ENCODE peak calls at places on chromosome 22, in ten cellular contexts. One of them, this sample, is unnamed.

GRCh38 chr22:27867114-27867957 is 51.7 kb downstream of the PITPNB start:
- DNase-seq in HepG2: no peak
- DNase-seq in HCT116: no peak
- DNase-seq in stomach: no peak
- DNase-seq in vagina: no peak
- DNase-seq in GM23338: no peak
- DNase-seq in sigmoid colon: no peak
- DNase-seq in suprapubic skin: no peak
- DNase-seq in K562: no peak
- DNase-seq in transverse colon: no peak
- DNase-seq in this sample: no peak

GRCh38 chr22:17578129-17578754 is 14.9 kb downstream of the SLC25A18 start:
- DNase-seq in stomach: peak; percentile 77
- DNase-seq in GM23338: no peak
- DNase-seq in HCT116: no peak
- DNase-seq in vagina: no peak
- DNase-seq in K562: no peak
- DNase-seq in HepG2: peak; percentile 21
- DNase-seq in suprapubic skin: no peak
- DNase-seq in sigmoid colon: peak; percentile 92
- DNase-seq in transverse colon: peak; percentile 53
- DNase-seq in this sample: no peak

GRCh38 chr22:26828311-26828710 is 170.9 kb downstream of the MIAT start:
- DNase-seq in HCT116: no peak
- DNase-seq in stomach: no peak
- DNase-seq in HepG2: no peak
- DNase-seq in K562: no peak
- DNase-seq in vagina: no peak
- DNase-seq in suprapubic skin: no peak
- DNase-seq in transverse colon: no peak
- DNase-seq in sigmoid colon: no peak
- DNase-seq in GM23338: no peak
- DNase-seq in this sample: no peak

GRCh38 chr22:37260396-37260795 is 16.3 kb upstream of the RAC2 start:
- DNase-seq in vagina: no peak
- DNase-seq in HCT116: no peak
- DNase-seq in stomach: no peak
- DNase-seq in GM23338: no peak
- DNase-seq in suprapubic skin: no peak
- DNase-seq in sigmoid colon: no peak
- DNase-seq in K562: no peak
- DNase-seq in transverse colon: no peak
- DNase-seq in HepG2: no peak
- DNase-seq in this sample: peak; percentile 59

GRCh38 chr22:32587449-32587848 is 112.8 kb downstream of the FBXO7 start:
- DNase-seq in GM23338: no peak
- DNase-seq in sigmoid colon: peak; percentile 80
- DNase-seq in vagina: peak; percentile 98
- DNase-seq in HepG2: no peak
- DNase-seq in K562: no peak
- DNase-seq in HCT116: no peak
- DNase-seq in stomach: no peak
- DNase-seq in transverse colon: no peak
- DNase-seq in suprapubic skin: peak; percentile 77
- DNase-seq in this sample: no peak

GRCh38 chr22:42805016-42805997 is 51.8 kb downstream of the ARFGAP3 start:
- DNase-seq in suprapubic skin: peak; percentile 77
- DNase-seq in HCT116: no peak
- DNase-seq in GM23338: peak; percentile 34
- DNase-seq in vagina: peak; percentile 84
- DNase-seq in HepG2: peak; percentile 93
- DNase-seq in sigmoid colon: peak; percentile 68
- DNase-seq in K562: no peak
- DNase-seq in stomach: peak; percentile 89
- DNase-seq in transverse colon: no peak
- DNase-seq in this sample: no peak

GRCh38 chr22:20673341-20674195 is 100.3 kb upstream of the SERPIND1 start:
- DNase-seq in transverse colon: no peak
- DNase-seq in HepG2: no peak
- DNase-seq in HCT116: no peak
- DNase-seq in sigmoid colon: no peak
- DNase-seq in GM23338: no peak
- DNase-seq in suprapubic skin: no peak
- DNase-seq in vagina: no peak
- DNase-seq in stomach: no peak
- DNase-seq in K562: no peak
- DNase-seq in this sample: no peak

GRCh38 chr22:27129266-27129665 is 471.9 kb downstream of the MIAT start:
- DNase-seq in HCT116: no peak
- DNase-seq in K562: no peak
- DNase-seq in sigmoid colon: no peak
- DNase-seq in vagina: no peak
- DNase-seq in suprapubic skin: no peak
- DNase-seq in transverse colon: no peak
- DNase-seq in stomach: no peak
- DNase-seq in GM23338: no peak
- DNase-seq in HepG2: no peak
- DNase-seq in this sample: no peak

GRCh38 chr22:43555561-43556515 is 144.0 kb downstream of the MPPED1 start:
- DNase-seq in sigmoid colon: peak; percentile 32
- DNase-seq in K562: no peak
- DNase-seq in vagina: peak; percentile 54
- DNase-seq in suprapubic skin: peak; percentile 60
- DNase-seq in GM23338: no peak
- DNase-seq in stomach: no peak
- DNase-seq in HCT116: no peak
- DNase-seq in HepG2: no peak
- DNase-seq in transverse colon: no peak
- DNase-seq in this sample: no peak

GRCh38 chr22:22235564-22235963 is 9.0 kb upstream of the VPREB1 start:
- DNase-seq in K562: peak; percentile 85
- DNase-seq in GM23338: peak; percentile 71
- DNase-seq in suprapubic skin: no peak
- DNase-seq in vagina: no peak
- DNase-seq in HepG2: no peak
- DNase-seq in stomach: no peak
- DNase-seq in HCT116: no peak
- DNase-seq in transverse colon: peak; percentile 46
- DNase-seq in sigmoid colon: no peak
- DNase-seq in this sample: no peak

GRCh38 chr22:42174062-42174461 is 43.5 kb upstream of the CYP2D6 start:
- DNase-seq in HepG2: no peak
- DNase-seq in HCT116: no peak
- DNase-seq in suprapubic skin: no peak
- DNase-seq in vagina: no peak
- DNase-seq in sigmoid colon: no peak
- DNase-seq in K562: no peak
- DNase-seq in stomach: no peak
- DNase-seq in GM23338: no peak
- DNase-seq in transverse colon: no peak
- DNase-seq in this sample: no peak

GRCh38 chr22:20970939-20971657 is 4.0 kb downstream of the AIFM3 start:
- DNase-seq in GM23338: no peak
- DNase-seq in HCT116: no peak
- DNase-seq in suprapubic skin: no peak
- DNase-seq in sigmoid colon: no peak
- DNase-seq in stomach: no peak
- DNase-seq in vagina: no peak
- DNase-seq in transverse colon: no peak
- DNase-seq in K562: no peak
- DNase-seq in HepG2: no peak
- DNase-seq in this sample: peak; percentile 50

GRCh38 chr22:49418341-49418894 is 409.3 kb downstream of the BRD1 start:
- DNase-seq in sigmoid colon: no peak
- DNase-seq in K562: no peak
- DNase-seq in HepG2: no peak
- DNase-seq in GM23338: no peak
- DNase-seq in HCT116: no peak
- DNase-seq in transverse colon: no peak
- DNase-seq in suprapubic skin: no peak
- DNase-seq in vagina: no peak
- DNase-seq in stomach: no peak
- DNase-seq in this sample: no peak

GRCh38 chr22:26981520-26981919 is 324.1 kb downstream of the MIAT start:
- DNase-seq in vagina: no peak
- DNase-seq in transverse colon: peak; percentile 14
- DNase-seq in HepG2: no peak
- DNase-seq in stomach: no peak
- DNase-seq in HCT116: no peak
- DNase-seq in sigmoid colon: peak; percentile 92
- DNase-seq in GM23338: no peak
- DNase-seq in suprapubic skin: no peak
- DNase-seq in K562: no peak
- DNase-seq in this sample: no peak

GRCh38 chr22:46583571-46583970 is 36.6 kb upstream of the GRAMD4 start:
- DNase-seq in HepG2: no peak
- DNase-seq in K562: no peak
- DNase-seq in suprapubic skin: no peak
- DNase-seq in transverse colon: peak; percentile 5
- DNase-seq in HCT116: no peak
- DNase-seq in sigmoid colon: peak; percentile 46
- DNase-seq in GM23338: no peak
- DNase-seq in vagina: no peak
- DNase-seq in stomach: no peak
- DNase-seq in this sample: peak; percentile 44

GRCh38 chr22:46584081-46584903 is 35.9 kb upstream of the GRAMD4 start:
- DNase-seq in transverse colon: no peak
- DNase-seq in sigmoid colon: peak; percentile 57
- DNase-seq in GM23338: no peak
- DNase-seq in K562: no peak
- DNase-seq in suprapubic skin: no peak
- DNase-seq in stomach: no peak
- DNase-seq in vagina: no peak
- DNase-seq in HCT116: no peak
- DNase-seq in HepG2: no peak
- DNase-seq in this sample: peak; percentile 73

GRCh38 chr22:46581580-46582244 is 38.5 kb upstream of the GRAMD4 start:
- DNase-seq in vagina: no peak
- DNase-seq in K562: no peak
- DNase-seq in suprapubic skin: no peak
- DNase-seq in sigmoid colon: peak; percentile 64
- DNase-seq in HCT116: no peak
- DNase-seq in GM23338: no peak
- DNase-seq in stomach: no peak
- DNase-seq in transverse colon: peak; percentile 59
- DNase-seq in HepG2: no peak
- DNase-seq in this sample: peak; percentile 74

GRCh38 chr22:46580940-46581579 is 39.1 kb upstream of the GRAMD4 start:
- DNase-seq in suprapubic skin: no peak
- DNase-seq in sigmoid colon: peak; percentile 40
- DNase-seq in K562: no peak
- DNase-seq in GM23338: no peak
- DNase-seq in stomach: no peak
- DNase-seq in HepG2: no peak
- DNase-seq in transverse colon: no peak
- DNase-seq in HCT116: no peak
- DNase-seq in vagina: no peak
- DNase-seq in this sample: peak; percentile 28

GRCh38 chr22:46582281-46582811 is 37.8 kb upstream of the GRAMD4 start:
- DNase-seq in HepG2: no peak
- DNase-seq in GM23338: no peak
- DNase-seq in K562: no peak
- DNase-seq in sigmoid colon: peak; percentile 58
- DNase-seq in stomach: peak; percentile 77
- DNase-seq in suprapubic skin: no peak
- DNase-seq in HCT116: no peak
- DNase-seq in transverse colon: peak; percentile 81
- DNase-seq in vagina: no peak
- DNase-seq in this sample: peak; percentile 69
- TF ChIP-seq CTCF in HepG2: no peak
- TF ChIP-seq CTCF in GM23338: no peak
- TF ChIP-seq CTCF in K562: no peak
- TF ChIP-seq CTCF in sigmoid colon: no peak
- TF ChIP-seq CTCF in stomach: no peak
- TF ChIP-seq CTCF in suprapubic skin: no peak
- TF ChIP-seq CTCF in HCT116: no peak
- TF ChIP-seq CTCF in transverse colon: no peak
- TF ChIP-seq CTCF in vagina: no peak
- TF ChIP-seq CTCF in this sample: no peak

GRCh38 chr22:39524089-39524752 is 3.9 kb downstream of the ATF4 start:
- DNase-seq in sigmoid colon: no peak
- DNase-seq in HepG2: no peak
- DNase-seq in transverse colon: no peak
- DNase-seq in stomach: no peak
- DNase-seq in suprapubic skin: no peak
- DNase-seq in GM23338: no peak
- DNase-seq in vagina: no peak
- DNase-seq in K562: no peak
- DNase-seq in HCT116: no peak
- DNase-seq in this sample: no peak
- TF ChIP-seq POLR2AphosphoS5 in sigmoid colon: no peak
- TF ChIP-seq POLR2AphosphoS5 in HepG2: no peak
- TF ChIP-seq POLR2AphosphoS5 in transverse colon: no peak
- TF ChIP-seq POLR2AphosphoS5 in stomach: no peak
- TF ChIP-seq POLR2AphosphoS5 in suprapubic skin: no peak
- TF ChIP-seq POLR2AphosphoS5 in GM23338: peak; percentile 25
- TF ChIP-seq POLR2AphosphoS5 in vagina: no peak
- TF ChIP-seq POLR2AphosphoS5 in K562: no peak
- TF ChIP-seq POLR2AphosphoS5 in HCT116: peak; percentile 45
- TF ChIP-seq POLR2AphosphoS5 in this sample: peak; percentile 61

DNA sequence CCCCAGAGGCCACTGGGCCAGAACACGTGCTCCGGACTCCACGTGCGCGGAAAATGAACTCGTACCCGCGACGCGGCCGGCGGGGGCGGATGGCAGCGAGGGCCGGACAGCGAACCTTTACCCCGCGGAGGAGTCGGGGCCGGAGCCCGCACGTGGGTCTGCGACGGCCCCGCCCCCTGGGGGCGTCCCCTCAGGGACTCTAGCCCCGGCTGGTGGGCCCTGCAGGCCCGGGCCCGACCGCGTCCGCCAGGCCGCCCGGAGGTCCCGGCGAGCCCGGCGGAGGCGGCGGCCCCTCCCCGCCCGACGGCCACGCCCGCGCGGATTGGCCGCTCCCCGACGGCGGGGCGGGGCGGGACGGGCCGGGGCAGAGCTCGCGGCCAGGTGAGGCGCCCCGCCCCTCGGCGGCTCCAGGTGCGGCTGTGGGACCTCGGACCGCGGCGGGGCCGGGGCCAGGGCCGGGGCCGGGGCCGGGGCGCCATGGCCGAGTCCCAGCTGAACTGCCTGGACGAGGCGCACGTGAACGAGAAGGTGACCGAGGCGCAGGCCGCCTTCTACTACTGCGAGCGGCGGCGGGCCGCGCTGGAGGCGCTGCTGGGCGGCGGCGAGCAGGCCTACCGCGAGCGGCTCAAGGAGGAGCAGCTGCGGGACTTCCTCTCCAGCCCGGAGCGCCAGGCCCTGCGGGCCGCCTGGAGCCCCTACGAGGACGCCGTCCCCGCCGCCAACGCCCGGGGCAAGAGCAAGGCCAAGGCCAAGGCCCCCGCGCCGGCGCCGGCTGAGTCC is at the start of gene FAM83F:
- DNase-seq in HepG2: no peak
- DNase-seq in suprapubic skin: no peak
- DNase-seq in vagina: no peak
- DNase-seq in transverse colon: peak; percentile 74
- DNase-seq in HCT116: peak; percentile 24
- DNase-seq in K562: peak; percentile 58
- DNase-seq in GM23338: peak; percentile 84
- DNase-seq in stomach: peak; percentile 73
- DNase-seq in sigmoid colon: no peak
- DNase-seq in this sample: peak; percentile 77
- H3K4me3 ChIP-seq in HepG2: no peak within 1 kb of the TSS
- H3K4me3 ChIP-seq in suprapubic skin: peak within 1 kb of the TSS; percentile 62
- H3K4me3 ChIP-seq in vagina: peak within 1 kb of the TSS; percentile 51
- H3K4me3 ChIP-seq in transverse colon: peak within 1 kb of the TSS; percentile 40
- H3K4me3 ChIP-seq in HCT116: peak within 1 kb of the TSS; percentile 90
- H3K4me3 ChIP-seq in K562: no peak within 1 kb of the TSS
- H3K4me3 ChIP-seq in GM23338: peak within 1 kb of the TSS; percentile 78
- H3K4me3 ChIP-seq in stomach: peak within 1 kb of the TSS; percentile 48
- H3K4me3 ChIP-seq in sigmoid colon: peak within 1 kb of the TSS; percentile 27
- H3K4me3 ChIP-seq in this sample: peak within 1 kb of the TSS; percentile 33

GRCh38 chr22:30435674-30436126 is 10.1 kb downstream of the MTFP1 start:
- DNase-seq in HepG2: no peak
- DNase-seq in vagina: no peak
- DNase-seq in GM23338: no peak
- DNase-seq in HCT116: peak; percentile 79
- DNase-seq in sigmoid colon: no peak
- DNase-seq in transverse colon: peak; percentile 65
- DNase-seq in suprapubic skin: no peak
- DNase-seq in stomach: peak; percentile 56
- DNase-seq in K562: peak; percentile 25
- DNase-seq in this sample: peak; percentile 91
- TF ChIP-seq CTCF in HepG2: no peak
- TF ChIP-seq CTCF in vagina: no peak
- TF ChIP-seq CTCF in GM23338: no peak
- TF ChIP-seq CTCF in HCT116: peak; percentile 19
- TF ChIP-seq CTCF in sigmoid colon: no peak
- TF ChIP-seq CTCF in transverse colon: no peak
- TF ChIP-seq CTCF in suprapubic skin: no peak
- TF ChIP-seq CTCF in stomach: no peak
- TF ChIP-seq CTCF in K562: no peak
- TF ChIP-seq CTCF in this sample: peak; percentile 65